ENCODE peak calls at places on chromosome 21, in eight cellular contexts. N is Caco-2; M is OCI-LY7; J is CD4-positive, CD25-positive, alpha-beta regulatory T cell; I is fibroblast of lung; X is uterus; K is BE2C; E is left ventricle myocardium inferior. R is an unnamed sample.

GRCh38 chr21:16176570-16176969 is 446.8 kb downstream of the USP25 start:
- DNase-seq in N (no peak), M (no peak), J (no peak), I (peak; percentile 29), X (no peak), K (no peak), E (no peak), R (no peak)

GRCh38 chr21:15688809-15689208 is 41.0 kb upstream of the USP25 start:
- DNase-seq in N (no peak), M (no peak), J (peak; percentile 6), I (peak; percentile 33), X (no peak), K (no peak), E (no peak), R (no peak)

GRCh38 chr21:30209571-30209970 is 6.3 kb downstream of the CLDN8 start:
- DNase-seq in N (no peak), M (no peak), J (no peak), I (no peak), X (no peak), K (no peak), E (no peak), R (no peak)

GRCh38 chr21:19695796-19696195 is 1292.2 kb upstream of the TMPRSS15 start:
- DNase-seq in N (no peak), M (no peak), J (no peak), I (no peak), X (no peak), K (no peak), E (no peak), R (no peak)

GRCh38 chr21:35390013-35390776 is 341.1 kb upstream of the RUNX1 start:
- DNase-seq in N (no peak), M (no peak), J (no peak), I (peak; percentile 33), X (no peak), K (no peak), E (no peak), R (no peak)

GRCh38 chr21:41360072-41360821 is 1.6 kb upstream of the MX2 start:
- DNase-seq in N (no peak), M (peak; percentile 47), J (no peak), I (peak; percentile 49), X (peak; percentile 62), K (no peak), E (peak; percentile 33), R (no peak)

GRCh38 chr21:42830456-42831455 is 48.6 kb downstream of the WDR4 start:
- DNase-seq in N (no peak), M (peak; percentile 19), J (no peak), I (no peak), X (no peak), K (no peak), E (no peak), R (no peak)

GRCh38 chr21:16124397-16125130 is 394.8 kb downstream of the USP25 start:
- DNase-seq in N (no peak), M (no peak), J (no peak), I (peak; percentile 97), X (no peak), K (no peak), E (no peak), R (no peak)

GRCh38 chr21:37368536-37369279 is 2.1 kb downstream of the DYRK1A start:
- DNase-seq in N (no peak), M (no peak), J (no peak), I (peak; percentile 36), X (no peak), K (no peak), E (no peak), R (no peak)

GRCh38 chr21:43282358-43283120 is 113.7 kb downstream of the CRYAA start:
- DNase-seq in N (no peak), M (no peak), J (no peak), I (no peak), X (no peak), K (peak; percentile 4), E (peak; percentile 14), R (no peak)

GRCh38 chr21:44711327-44712202 is at the start of gene TSPEAR:
- DNase-seq in N (peak; percentile 37), M (no peak), J (no peak), I (no peak), X (peak; percentile 3), K (no peak), E (no peak), R (no peak)
- H3K4me3 ChIP-seq in N (peak within 1 kb of the TSS; percentile 18), M (no peak within 1 kb of the TSS), J (no peak within 1 kb of the TSS), I (no peak within 1 kb of the TSS), X (no peak within 1 kb of the TSS), K (no peak within 1 kb of the TSS), E (peak within 1 kb of the TSS; percentile 53), R (peak within 1 kb of the TSS; percentile 7)

GRCh38 chr21:45290948-45291612 is 3.4 kb upstream of the POFUT2 start:
- DNase-seq in N (no peak), M (no peak), J (no peak), I (peak; percentile 65), X (peak; percentile 44), K (peak; percentile 48), E (no peak), R (no peak)

GRCh38 chr21:45292399-45293213 is 4.9 kb upstream of the POFUT2 start:
- DNase-seq in N (peak; percentile 89), M (peak; percentile 63), J (peak; percentile 63), I (peak; percentile 90), X (peak; percentile 92), K (peak; percentile 89), E (peak; percentile 84), R (no peak)

GRCh38 chr21:45289655-45290515 is 2.2 kb upstream of the POFUT2 start:
- DNase-seq in N (no peak), M (no peak), J (no peak), I (peak; percentile 39), X (no peak), K (peak; percentile 27), E (no peak), R (no peak)

GRCh38 chr21:45293214-45293725 is 5.6 kb upstream of the POFUT2 start:
- DNase-seq in N (no peak), M (no peak), J (no peak), I (peak; percentile 38), X (no peak), K (peak; percentile 10), E (no peak), R (no peak)

GRCh38 chr21:45291613-45292398 is 4.1 kb upstream of the POFUT2 start:
- DNase-seq in N (no peak), M (no peak), J (no peak), I (no peak), X (no peak), K (peak; percentile 33), E (no peak), R (no peak)
- H3K4me1 ChIP-seq in N (peaks cover 46% of the 10 kb centered on the region), M (no peaks in the 10 kb centered on the region), J (peaks cover 24% of the 10 kb centered on the region), I (peaks cover 36% of the 10 kb centered on the region), X (peaks cover 12% of the 10 kb centered on the region), K (peaks cover 3% of the 10 kb centered on the region), E (peaks cover 59% of the 10 kb centered on the region), R (peaks cover 8% of the 10 kb centered on the region)

GRCh38 chr21:7957713-7958064 is 2563.7 kb upstream of the TPTE start:
- DNase-seq in N (no peak), M (no peak), J (no peak), I (no peak), X (no peak), K (no peak), E (no peak), R (no peak)
- H3K9me3 ChIP-seq in N (peaks cover 30% of the 10 kb centered on the region), M (peaks cover 63% of the 10 kb centered on the region), J (peaks cover 68% of the 10 kb centered on the region), I (peaks cover 17% of the 10 kb centered on the region), X (no peaks in the 10 kb centered on the region), K (peaks cover 10% of the 10 kb centered on the region), E (no peaks in the 10 kb centered on the region), R (peaks cover 24% of the 10 kb centered on the region)

GRCh38 chr21:32886339-32886738 is 114.8 kb upstream of the PAXBP1 start:
- DNase-seq in N (no peak), M (no peak), J (peak; percentile 30), I (no peak), X (no peak), K (no peak), E (no peak), R (no peak)
- H3K4me3 ChIP-seq in N (no peak overlapping the region), M (no peak overlapping the region), J (peak overlapping the region; percentile 87), I (no peak overlapping the region), X (no peak overlapping the region), K (peak overlapping the region; percentile 33), E (no peak overlapping the region), R (no peak overlapping the region)